ENCODE peak calls at places on chromosomes 13 and 19, in five cellular contexts. Y, F, S, X and P are unnamed samples. For H3K36me3, the result is how much of the 10 kb centered on the place peaks cover.

GRCh38 chr13:34951528-34951927 is 9.5 kb downstream of the NBEA start:
- DNase-seq in S (no peak), F (no peak), X (no peak), Y (no peak), P (no peak)

GRCh38 chr19:21694171-21694906 is 73.0 kb downstream of the ZNF100 start:
- DNase-seq in S (no peak), X (no peak), Y (no peak), F (no peak), P (no peak)

GRCh38 chr13:114081761-114082681 is 50.4 kb downstream of the RASA3 start:
- DNase-seq in S (no peak), Y (no peak), F (no peak), X (no peak), P (no peak)

GRCh38 chr13:99465454-99465853 is 35.8 kb upstream of the TM9SF2 start:
- DNase-seq in Y (no peak), S (no peak), F (no peak), X (no peak), P (no peak)

GRCh38 chr13:66751691-66752090 is 478.4 kb downstream of the PCDH9 start:
- DNase-seq in X (no peak), F (no peak), S (no peak), Y (no peak), P (no peak)

GRCh38 chr19:29622191-29623070 is 16.3 kb downstream of the POP4 start:
- DNase-seq in Y (no peak), X (no peak), F (no peak), S (no peak), P (peak)

GRCh38 chr19:54133312-54133956 is 4.1 kb upstream of the CNOT3 start:
- DNase-seq in F (no peak), S (no peak), Y (no peak), X (no peak), P (peak)

GRCh38 chr13:98476538-98476966 is 100.4 kb downstream of the STK24 start:
- DNase-seq in S (peak), Y (peak), F (peak), X (peak), P (peak)

GRCh38 chr13:28411859-28412353 is 83.0 kb downstream of the FLT1 start:
- DNase-seq in S (no peak), F (peak), X (no peak), Y (no peak), P (no peak)

GRCh38 chr13:21683034-21683733 is 12.3 kb downstream of the FGF9 start:
- DNase-seq in F (peak), Y (no peak), S (no peak), X (peak), P (peak)

GRCh38 chr19:7874857-7875393 is 735 bp upstream of the PRR36 start:
- DNase-seq in F (no peak), X (no peak), Y (no peak), S (no peak), P (no peak)

GRCh38 chr19:7874080-7874856 is at the start of gene PRR36:
- DNase-seq in Y (no peak), F (no peak), X (no peak), S (no peak), P (no peak)

GRCh38 chr19:7871530-7872305 is 2.5 kb downstream of the PRR36 start:
- DNase-seq in S (peak), F (peak), X (peak), Y (peak), P (peak)

GRCh38 chr19:7872306-7873204 is 1.6 kb downstream of the PRR36 start:
- DNase-seq in F (no peak), S (no peak), X (no peak), Y (no peak), P (no peak)

DNA sequence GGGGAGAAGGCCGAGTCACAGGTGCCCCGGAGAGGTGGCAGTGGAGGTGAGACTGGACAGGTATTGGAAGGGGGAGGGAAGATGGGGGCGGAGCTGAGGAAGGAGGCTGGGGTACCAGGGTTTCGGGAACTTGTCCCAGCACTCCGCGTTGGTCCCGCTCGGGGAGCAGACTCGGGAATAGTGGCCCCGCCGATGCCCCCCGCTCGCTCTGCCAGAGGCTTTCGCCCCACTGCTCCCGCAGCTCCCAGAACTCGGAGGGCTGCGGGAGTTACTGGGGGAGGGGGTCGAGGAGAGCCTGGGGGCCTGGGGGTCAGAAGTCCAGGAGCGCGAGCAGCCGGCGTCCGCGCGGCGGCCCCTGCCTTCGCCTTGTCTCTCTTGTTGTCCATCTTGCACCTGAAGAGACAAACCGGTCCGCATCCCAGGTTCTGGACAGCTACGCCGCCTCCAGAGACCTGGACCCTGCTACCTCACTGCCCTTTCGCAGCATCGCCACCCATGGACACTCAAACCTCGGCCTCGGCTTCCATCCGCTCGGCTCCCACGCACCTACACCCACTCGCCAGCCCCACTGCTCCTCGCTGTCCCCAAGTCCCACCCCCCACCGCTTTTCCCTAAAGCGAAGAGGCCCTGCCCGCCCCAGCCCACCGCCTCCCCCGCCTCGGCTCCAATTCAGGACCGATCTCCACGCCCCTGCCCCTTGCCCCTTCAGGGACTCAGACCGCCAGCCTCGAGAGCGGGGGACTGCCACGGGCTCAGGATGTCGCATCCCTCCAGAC is 698 bp downstream of the PRR36 start:
- DNase-seq in S (no peak), Y (no peak), F (no peak), X (no peak), P (no peak)
- H3K4me3 ChIP-seq in S (peak), Y (peak), F (no peak), X (no peak), P (no peak)

GRCh38 chr19:42234364-42234763 is 8.0 kb downstream of the GSK3A start:
- DNase-seq in Y (no peak), X (no peak), S (no peak), F (no peak), P (no peak)

GRCh38 chr19:42235181-42235580 is 7.2 kb downstream of the GSK3A start:
- DNase-seq in S (no peak), X (no peak), F (no peak), Y (no peak), P (no peak)

GRCh38 chr19:42232435-42232834 is 10.0 kb downstream of the GSK3A start:
- DNase-seq in Y (no peak), X (no peak), S (no peak), F (no peak), P (no peak)

GRCh38 chr19:42233106-42233505 is 9.3 kb downstream of the GSK3A start:
- DNase-seq in Y (no peak), X (no peak), F (no peak), S (no peak), P (no peak)

GRCh38 chr19:42233638-42234292 is 8.6 kb downstream of the GSK3A start:
- DNase-seq in X (no peak), Y (no peak), S (no peak), F (no peak), P (no peak)
- H3K36me3 ChIP-seq in X (under half), Y (half or more), S (half or more), F (half or more), P (under half)

GRCh38 chr19:4640247-4641000 is 1.1 kb downstream of the TNFAIP8L1 start:
- DNase-seq in X (no peak), S (no peak), F (no peak), Y (no peak), P (peak)
- H3K4me3 ChIP-seq in X (no peak), S (peak), F (peak), Y (peak), P (peak)

DNA sequence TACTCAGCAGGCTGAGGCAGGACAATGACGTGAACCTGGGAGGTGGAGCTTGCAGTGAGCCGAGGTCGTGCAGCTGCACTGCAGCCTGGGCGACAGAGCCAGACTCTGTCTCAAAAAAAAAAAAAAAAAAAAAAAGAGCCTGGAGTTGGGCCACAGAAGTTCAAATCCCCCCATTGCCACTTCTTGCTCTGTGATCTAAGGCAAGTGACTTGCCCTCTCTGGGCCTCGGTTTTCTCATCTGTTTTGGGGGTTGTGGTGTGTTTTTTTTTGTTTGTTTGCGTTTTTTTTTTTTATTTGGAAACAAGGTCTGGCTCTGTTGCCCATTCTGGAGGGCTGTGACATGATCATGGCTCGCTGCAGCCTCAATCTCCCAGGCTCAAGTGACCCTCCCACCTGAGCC is 17.3 kb downstream of the ADGRE5 start:
- DNase-seq in X (no peak), F (no peak), S (no peak), Y (no peak), P (no peak)
- H3K36me3 ChIP-seq in X (under half), F (under half), S (half or more), Y (half or more), P (under half)